ENCODE peak calls at places on chromosomes 16 and 17, in four cellular contexts. I is A549, Q is AG10803, S is AG04450. T is an unnamed sample.

GRCh38 chr17:76635039-76635438 is 8.5 kb downstream of the ST6GALNAC1 start:
- DNase-seq in Q (no peak), S (no peak), I (no peak), T (no peak)

GRCh38 chr16:56081371-56081770 is 109.9 kb upstream of the GNAO1 start:
- DNase-seq in Q (no peak), I (no peak), S (no peak), T (no peak)

GRCh38 chr16:29736112-29736511 is 9.7 kb downstream of the C16orf54 start:
- DNase-seq in I (peak), Q (no peak), S (no peak), T (no peak)

GRCh38 chr17:20122236-20122879 is 113.2 kb downstream of the SPECC1 start:
- DNase-seq in Q (no peak), S (no peak), I (no peak), T (no peak)

GRCh38 chr17:41919840-41920579 is 1.3 kb upstream of the ACLY start:
- DNase-seq in I (peak), S (no peak), Q (peak), T (no peak)

GRCh38 chr17:29590979-29591736 is 1.7 kb upstream of the GIT1 start:
- DNase-seq in I (peak), Q (peak), S (no peak), T (no peak)

GRCh38 chr16:55912022-55912421 is 36.8 kb upstream of the CES5A start:
- DNase-seq in S (no peak), I (no peak), Q (no peak), T (no peak)

GRCh38 chr17:20009302-20010098 is at the start of gene SPECC1:
- DNase-seq in Q (peak), I (peak), S (no peak), T (peak)

GRCh38 chr17:14196337-14196997 is 40.2 kb downstream of the CDRT15 start:
- DNase-seq in I (no peak), S (no peak), Q (no peak), T (no peak)

GRCh38 chr16:1532081-1532760 is 1.2 kb upstream of the TMEM204 start:
- DNase-seq in Q (peak), S (no peak), I (no peak), T (no peak)

GRCh38 chr16:8874388-8874787 is 5.6 kb upstream of the CARHSP1 start:
- DNase-seq in I (no peak), Q (peak), S (no peak), T (no peak)

GRCh38 chr16:89729863-89730574 is 8.7 kb downstream of the ZNF276 start:
- DNase-seq in I (no peak), Q (no peak), S (no peak), T (no peak)

GRCh38 chr17:52758481-52758880 is 600.0 kb upstream of the CA10 start:
- DNase-seq in S (no peak), I (no peak), Q (no peak), T (no peak)

GRCh38 chr17:38585056-38585804 is 20.5 kb downstream of the SRCIN1 start:
- DNase-seq in I (peak), Q (no peak), S (no peak), T (no peak)

GRCh38 chr17:75854111-75854748 is 905 bp downstream of the WBP2 start:
- DNase-seq in S (no peak), I (peak), Q (peak), T (no peak)

GRCh38 chr16:80968386-80969113 is 38.1 kb downstream of the CMC2 start:
- DNase-seq in S (no peak), I (peak), Q (peak), T (peak)

GRCh38 chr16:6857575-6857974 is 475.1 kb upstream of the RBFOX1 start:
- DNase-seq in Q (no peak), I (no peak), S (no peak), T (no peak)

GRCh38 chr16:66516808-66517585 is 32.9 kb downstream of the TK2 start:
- DNase-seq in S (peak), I (peak), Q (peak), T (peak)

GRCh38 chr16:79334127-79334526 is 266.4 kb downstream of the MAF start:
- DNase-seq in S (no peak), I (peak), Q (no peak), T (no peak)

GRCh38 chr17:80504671-80505413 is 28.4 kb upstream of the NPTX1 start:
- DNase-seq in Q (peak), I (peak), S (no peak), T (no peak)

GRCh38 chr17:7557825-7558543 is 566 bp upstream of the TNFSF13 start:
- DNase-seq in I (peak), S (no peak), Q (peak), T (no peak)

GRCh38 chr17:7173687-7174602 is 5.2 kb downstream of the ASGR1 start:
- DNase-seq in I (no peak), S (no peak), Q (no peak), T (no peak)

GRCh38 chr16:53614346-53614745 is 89.3 kb downstream of the RPGRIP1L start:
- DNase-seq in S (no peak), I (no peak), Q (peak), T (no peak)

GRCh38 chr17:16934836-16935235 is 37.1 kb downstream of the TNFRSF13B start:
- DNase-seq in Q (no peak), I (no peak), S (no peak), T (no peak)

GRCh38 chr17:79969906-79970305 is 65.8 kb downstream of the TBC1D16 start:
- DNase-seq in S (no peak), I (no peak), Q (no peak), T (no peak)

GRCh38 chr17:79363552-79364275 is 247.1 kb downstream of the RBFOX3 start:
- DNase-seq in Q (no peak), I (no peak), S (no peak), T (no peak)

GRCh38 chr17:17846645-17847044 is 9.9 kb upstream of the SREBF1 start:
- DNase-seq in Q (no peak), I (no peak), S (no peak), T (no peak)

GRCh38 chr17:83133302-83134121 is 54.1 kb downstream of the METRNL start:
- DNase-seq in S (no peak), Q (no peak), I (no peak), T (no peak)

GRCh38 chr17:4710693-4711634 is 532 bp downstream of the ARRB2 start:
- DNase-seq in Q (no peak), I (no peak), S (no peak), T (no peak)

GRCh38 chr17:4110152-4110551 is 32.7 kb downstream of the ZZEF1 start:
- DNase-seq in I (no peak), Q (peak), S (no peak), T (no peak)

GRCh38 chr16:85123891-85124635 is 11.8 kb upstream of the CIBAR2 start:
- DNase-seq in I (peak), Q (peak), S (peak), T (peak)
- H3K4me3 ChIP-seq in I (no peak), Q (peak), S (peak), T (no peak)

GRCh38 chr16:28165549-28166046 is 46.2 kb downstream of the XPO6 start:
- DNase-seq in Q (no peak), S (no peak), I (no peak), T (no peak)

GRCh38 chr16:28167730-28168129 is 44.0 kb downstream of the XPO6 start:
- DNase-seq in I (no peak), Q (no peak), S (no peak), T (no peak)

GRCh38 chr16:28166394-28167208 is 45.2 kb downstream of the XPO6 start:
- DNase-seq in Q (no peak), S (no peak), I (no peak), T (no peak)

GRCh38 chr16:28168991-28169554 is 42.7 kb downstream of the XPO6 start:
- DNase-seq in I (no peak), S (no peak), Q (no peak), T (no peak)

GRCh38 chr16:28167221-28167620 is 44.5 kb downstream of the XPO6 start:
- DNase-seq in S (no peak), Q (no peak), I (no peak), T (no peak)
- H3K4me3 ChIP-seq in S (no peak), Q (no peak), I (no peak), T (no peak)

GRCh38 chr17:59848778-59849177 is 44.0 kb downstream of the TUBD1 start:
- DNase-seq in S (no peak), Q (peak), I (no peak), T (no peak)

GRCh38 chr17:59853168-59853918 is 39.4 kb downstream of the TUBD1 start:
- DNase-seq in S (peak), I (peak), Q (peak), T (no peak)

GRCh38 chr17:59848385-59848668 is 44.4 kb downstream of the TUBD1 start:
- DNase-seq in Q (no peak), S (no peak), I (no peak), T (no peak)

GRCh38 chr17:59846391-59847165 is 46.2 kb downstream of the TUBD1 start:
- DNase-seq in I (peak), S (peak), Q (peak), T (peak)

GRCh38 chr17:59851431-59852375 is 41.0 kb downstream of the TUBD1 start:
- DNase-seq in I (peak), Q (peak), S (peak), T (peak)
- H3K4me3 ChIP-seq in I (no peak), Q (peak), S (no peak), T (no peak)

GRCh38 chr16:69761983-69762842 is at the start of gene WWP2:
- DNase-seq in Q (peak), S (peak), I (peak), T (no peak)

GRCh38 chr16:69762843-69763556 is 868 bp downstream of the WWP2 start:
- DNase-seq in I (peak), Q (peak), S (no peak), T (no peak)

GRCh38 chr16:69767459-69768229 is 5.5 kb downstream of the WWP2 start:
- DNase-seq in I (no peak), S (no peak), Q (no peak), T (no peak)

GRCh38 chr16:69769404-69769803 is 7.3 kb downstream of the WWP2 start:
- DNase-seq in Q (no peak), S (no peak), I (no peak), T (no peak)

DNA sequence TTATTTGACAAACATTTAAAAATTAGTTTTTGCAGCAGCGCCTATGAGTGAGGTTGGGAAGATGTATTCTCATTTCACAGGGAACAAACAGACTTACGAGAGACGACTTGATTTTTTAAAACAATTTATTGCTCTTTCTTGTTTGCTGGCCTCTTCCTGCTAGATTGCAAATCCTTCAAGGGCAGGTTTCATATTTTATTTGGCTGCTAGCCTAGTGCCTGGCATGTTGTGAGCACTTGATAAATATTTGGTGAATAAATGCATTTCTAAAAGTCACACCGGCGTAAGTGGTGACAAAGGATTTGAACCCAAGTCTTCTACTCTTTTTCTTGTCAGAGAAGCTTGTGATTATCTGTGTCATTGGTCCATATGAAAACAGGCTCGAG is 1.4 kb downstream of the WWP2 start:
- DNase-seq in I (no peak), S (no peak), Q (no peak), T (no peak)
- H3K4me3 ChIP-seq in I (peak), S (no peak), Q (no peak), T (no peak)

DNA sequence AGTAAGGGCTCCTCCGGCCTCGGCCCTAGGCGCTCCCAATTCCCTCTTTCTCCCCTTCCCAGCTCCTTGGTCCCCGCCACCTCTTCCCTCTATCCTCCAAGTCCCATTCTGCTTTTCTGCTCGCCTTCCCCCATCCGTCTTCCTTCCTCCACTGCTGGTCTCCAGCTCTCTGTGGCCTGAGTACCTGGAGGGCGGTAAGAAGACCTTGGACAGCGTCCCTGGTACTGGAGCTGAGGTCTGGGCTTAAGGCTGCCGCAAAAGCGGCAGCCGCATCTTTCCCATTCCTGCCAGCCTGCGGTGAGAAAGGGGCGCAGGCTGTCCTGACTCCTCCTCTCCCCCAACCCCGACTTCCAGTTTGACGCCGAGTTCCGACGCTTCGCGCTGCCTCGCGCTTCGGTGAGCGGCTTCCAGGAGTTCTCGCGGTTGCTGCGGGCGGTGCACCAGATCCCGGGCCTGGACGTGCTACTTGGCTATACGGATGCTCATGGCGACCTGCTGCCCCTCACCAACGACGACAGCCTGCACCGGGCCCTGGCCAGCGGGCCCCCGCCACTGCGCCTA is 421 bp downstream of the PARD6A start:
- DNase-seq in S (no peak), Q (no peak), I (peak), T (peak)
- H3K4me3 ChIP-seq in S (peak), Q (peak), I (peak), T (peak)

DNA sequence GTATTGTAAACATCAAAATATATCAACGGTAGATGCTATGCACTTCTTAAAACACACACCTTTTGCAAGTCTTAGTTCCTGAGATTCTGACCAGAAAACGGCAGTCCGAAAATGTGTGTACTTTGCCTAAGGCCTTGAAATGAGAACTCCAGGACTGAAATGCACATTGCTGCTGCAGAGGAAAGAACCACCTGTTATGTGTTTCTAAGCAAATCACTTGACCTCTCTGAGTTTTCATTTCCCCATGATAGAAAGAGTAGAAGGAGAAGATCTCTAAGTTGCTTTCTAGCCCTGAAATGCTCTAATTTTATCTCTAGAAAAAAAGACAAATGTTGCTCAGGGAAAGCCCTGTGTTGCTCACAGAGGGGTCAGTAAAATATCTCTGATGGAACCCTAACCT is 9.9 kb downstream of the CCDC182 start:
- DNase-seq in I (no peak), S (no peak), Q (no peak), T (no peak)
- H3K4me3 ChIP-seq in I (no peak), S (no peak), Q (no peak), T (no peak)

GRCh38 chr17:72691017-72691416 is 401.5 kb downstream of the SLC39A11 start:
- DNase-seq in S (no peak), I (no peak), Q (no peak), T (no peak)
- H3K4me3 ChIP-seq in S (no peak), I (no peak), Q (no peak), T (no peak)

DNA sequence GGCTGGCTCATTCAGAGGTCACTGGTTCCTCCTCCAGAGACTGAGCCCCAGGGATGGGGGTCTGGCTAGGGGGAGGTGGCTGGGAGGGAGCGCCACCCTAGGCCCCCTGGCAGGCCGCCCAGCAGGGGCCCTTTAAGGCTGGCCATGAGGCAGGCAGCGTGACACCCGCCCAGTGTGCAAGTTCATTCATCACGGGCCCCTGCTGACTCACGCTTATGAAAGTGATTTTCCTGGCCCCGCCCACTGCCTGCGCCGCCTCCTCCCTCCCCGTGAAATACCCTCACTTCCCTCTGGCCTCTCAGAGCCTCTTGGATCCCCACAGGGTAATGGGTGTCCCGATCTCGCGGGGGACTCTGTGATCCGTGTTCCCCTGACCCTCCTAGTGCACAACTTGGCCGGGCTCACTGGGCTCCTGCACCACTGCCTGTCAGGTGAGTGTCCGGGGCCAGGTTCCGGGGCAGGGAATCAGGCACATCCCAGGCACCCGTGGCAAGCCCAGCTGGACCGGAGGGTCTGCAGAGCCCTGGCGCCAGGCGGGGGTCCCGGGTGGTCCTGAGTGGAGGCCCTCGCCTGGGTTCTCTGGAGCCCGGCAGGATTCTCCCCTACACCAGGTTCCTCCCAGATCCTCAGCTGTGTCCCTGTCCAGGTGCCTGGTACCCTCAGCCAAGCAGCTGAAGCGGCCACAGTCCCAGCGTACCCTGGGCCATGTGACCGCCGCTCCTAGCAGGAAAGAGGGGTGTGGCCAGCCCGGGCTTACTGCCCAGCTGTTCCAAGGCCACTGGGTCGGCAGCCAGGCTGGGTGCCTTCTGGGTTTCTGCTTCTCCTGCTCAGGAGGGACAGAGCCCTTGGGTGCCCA is at the start of gene OSGIN1:
- DNase-seq in Q (peak), S (peak), I (peak), T (peak)
- H3K4me3 ChIP-seq in Q (peak), S (peak), I (peak), T (peak)

GRCh38 chr17:78180083-78180482 is 6.8 kb downstream of the TK1 start:
- DNase-seq in S (no peak), Q (no peak), I (no peak), T (no peak)
- H3K4me3 ChIP-seq in S (peak), Q (no peak), I (no peak), T (no peak)

GRCh38 chr17:43660262-43660661 is 1.5 kb downstream of the MEOX1 start:
- DNase-seq in I (no peak), S (no peak), Q (no peak), T (no peak)
- H3K4me3 ChIP-seq in I (no peak), S (no peak), Q (no peak), T (no peak)